ENCODE peak calls at places on chromosomes 4 and X, in five cellular contexts. Q is occipital lobe, N is NCI-H1092 treated with DMSO at 0.1 percent for 48 hours, M is fibroblast of lung, Z is T1000. V is an unnamed sample.
A peak's percentile ranks its signal among the peaks of the same experiment; 100 is the strongest.

GRCh38 chr4:38210396-38211114 is 250.4 kb downstream of the PTTG2 start:
- DNase-seq in Q (no peak), N (no peak), M (no peak), Z (no peak), V (no peak)

GRCh38 chr4:14294611-14295010 is 667.1 kb upstream of the BOD1L1 start:
- DNase-seq in Q (no peak), N (no peak), M (peak; percentile 46), Z (no peak), V (no peak)

GRCh38 chrX:16848541-16848940 is 21.6 kb downstream of the RBBP7 start:
- DNase-seq in Q (no peak), N (no peak), M (peak; percentile 51), Z (no peak), V (no peak)

GRCh38 chr4:182306792-182307507 is 63.7 kb downstream of the TENM3 start:
- DNase-seq in Q (no peak), N (no peak), M (peak; percentile 44), Z (no peak), V (no peak)

GRCh38 chrX:2892816-2893215 is 36.3 kb downstream of the ARSD start:
- DNase-seq in Q (no peak), N (no peak), M (no peak), Z (no peak), V (no peak)

GRCh38 chr4:118736867-118737266 is 51.7 kb downstream of the METTL14 start:
- DNase-seq in Q (no peak), N (peak; percentile 15), M (no peak), Z (no peak), V (no peak)

GRCh38 chr4:38822748-38823303 is 18.2 kb upstream of the TLR1 start:
- DNase-seq in Q (no peak), N (no peak), M (no peak), Z (no peak), V (no peak)

GRCh38 chrX:29561417-29561816 is 653.9 kb upstream of the MAGEB2 start:
- DNase-seq in Q (no peak), N (no peak), M (peak; percentile 52), Z (no peak), V (no peak)

GRCh38 chr4:85650908-85651307 is 176.0 kb downstream of the ARHGAP24 start:
- DNase-seq in Q (no peak), N (no peak), M (no peak), Z (no peak), V (no peak)

GRCh38 chr4:77697860-77698599 is 92.4 kb downstream of the CXCL13 start:
- DNase-seq in Q (no peak), N (peak; percentile 27), M (peak; percentile 85), Z (no peak), V (peak; percentile 30)

GRCh38 chr4:98749206-98749605 is 90.8 kb upstream of the TSPAN5 start:
- DNase-seq in Q (no peak), N (no peak), M (no peak), Z (no peak), V (no peak)

GRCh38 chr4:107760281-107760947 is 40.4 kb upstream of the PAPSS1 start:
- DNase-seq in Q (no peak), N (no peak), M (peak; percentile 27), Z (no peak), V (no peak)